ENCODE peak calls at places on chromosomes 3 and 15, in eight cellular contexts. One of them, this sample, is unnamed.

GRCh38 chr3:125129512-125129962 is 73.7 kb upstream of the HEG1 start:
- DNase-seq in NCI-H1694: peak; percentile 98
- DNase-seq in GM13976: no peak
- DNase-seq in Karpas-422: peak; percentile 73
- DNase-seq in H4: peak; percentile 96
- DNase-seq in BJ: peak; percentile 90
- DNase-seq in activated CD4-positive, alpha-beta T cell treated with anti-CD3 and anti-CD28 coated beads, Interleukin-2, amount 50 U/mL, for 1 hour: no peak
- DNase-seq in SK-MEL-5: no peak
- DNase-seq in this sample: peak; percentile 99

GRCh38 chr15:69018951-69019350 is 4.5 kb downstream of the NOX5 start:
- DNase-seq in NCI-H1694: no peak
- DNase-seq in H4: no peak
- DNase-seq in SK-MEL-5: no peak
- DNase-seq in BJ: no peak
- DNase-seq in GM13976: no peak
- DNase-seq in activated CD4-positive, alpha-beta T cell treated with anti-CD3 and anti-CD28 coated beads, Interleukin-2, amount 50 U/mL, for 1 hour: no peak
- DNase-seq in Karpas-422: no peak
- DNase-seq in this sample: no peak

GRCh38 chr15:93026359-93026758 is 62.7 kb downstream of the RGMA start:
- DNase-seq in NCI-H1694: no peak
- DNase-seq in GM13976: no peak
- DNase-seq in Karpas-422: no peak
- DNase-seq in activated CD4-positive, alpha-beta T cell treated with anti-CD3 and anti-CD28 coated beads, Interleukin-2, amount 50 U/mL, for 1 hour: no peak
- DNase-seq in BJ: no peak
- DNase-seq in SK-MEL-5: no peak
- DNase-seq in H4: no peak
- DNase-seq in this sample: no peak

GRCh38 chr15:92077353-92078080 is 224.0 kb downstream of the SLCO3A1 start:
- DNase-seq in activated CD4-positive, alpha-beta T cell treated with anti-CD3 and anti-CD28 coated beads, Interleukin-2, amount 50 U/mL, for 1 hour: peak; percentile 57
- DNase-seq in NCI-H1694: peak; percentile 70
- DNase-seq in BJ: no peak
- DNase-seq in GM13976: peak; percentile 72
- DNase-seq in SK-MEL-5: peak; percentile 81
- DNase-seq in Karpas-422: peak; percentile 91
- DNase-seq in H4: peak; percentile 76
- DNase-seq in this sample: peak; percentile 41

GRCh38 chr3:73558399-73559075 is 66.2 kb downstream of the PDZRN3 start:
- DNase-seq in NCI-H1694: no peak
- DNase-seq in GM13976: no peak
- DNase-seq in BJ: no peak
- DNase-seq in Karpas-422: no peak
- DNase-seq in H4: no peak
- DNase-seq in SK-MEL-5: no peak
- DNase-seq in activated CD4-positive, alpha-beta T cell treated with anti-CD3 and anti-CD28 coated beads, Interleukin-2, amount 50 U/mL, for 1 hour: no peak
- DNase-seq in this sample: peak; percentile 76

GRCh38 chr15:47507221-47507985 is 209.9 kb upstream of the SEMA6D start:
- DNase-seq in GM13976: no peak
- DNase-seq in SK-MEL-5: no peak
- DNase-seq in activated CD4-positive, alpha-beta T cell treated with anti-CD3 and anti-CD28 coated beads, Interleukin-2, amount 50 U/mL, for 1 hour: no peak
- DNase-seq in BJ: no peak
- DNase-seq in NCI-H1694: peak; percentile 75
- DNase-seq in Karpas-422: no peak
- DNase-seq in H4: no peak
- DNase-seq in this sample: no peak

GRCh38 chr3:10265833-10266232 is 17.6 kb downstream of the TATDN2 start:
- DNase-seq in activated CD4-positive, alpha-beta T cell treated with anti-CD3 and anti-CD28 coated beads, Interleukin-2, amount 50 U/mL, for 1 hour: no peak
- DNase-seq in GM13976: no peak
- DNase-seq in BJ: no peak
- DNase-seq in H4: no peak
- DNase-seq in NCI-H1694: no peak
- DNase-seq in Karpas-422: no peak
- DNase-seq in SK-MEL-5: no peak
- DNase-seq in this sample: no peak

GRCh38 chr3:173826901-173827609 is 429.5 kb downstream of the NLGN1 start:
- DNase-seq in GM13976: no peak
- DNase-seq in SK-MEL-5: no peak
- DNase-seq in NCI-H1694: no peak
- DNase-seq in Karpas-422: no peak
- DNase-seq in activated CD4-positive, alpha-beta T cell treated with anti-CD3 and anti-CD28 coated beads, Interleukin-2, amount 50 U/mL, for 1 hour: no peak
- DNase-seq in BJ: no peak
- DNase-seq in H4: no peak
- DNase-seq in this sample: no peak

GRCh38 chr3:172678068-172678467 is 32.8 kb downstream of the NCEH1 start:
- DNase-seq in NCI-H1694: no peak
- DNase-seq in activated CD4-positive, alpha-beta T cell treated with anti-CD3 and anti-CD28 coated beads, Interleukin-2, amount 50 U/mL, for 1 hour: no peak
- DNase-seq in H4: no peak
- DNase-seq in SK-MEL-5: peak; percentile 17
- DNase-seq in BJ: no peak
- DNase-seq in GM13976: no peak
- DNase-seq in Karpas-422: no peak
- DNase-seq in this sample: no peak

GRCh38 chr15:69790632-69791031 is 307.1 kb downstream of the TLE3 start:
- DNase-seq in H4: no peak
- DNase-seq in GM13976: no peak
- DNase-seq in BJ: no peak
- DNase-seq in activated CD4-positive, alpha-beta T cell treated with anti-CD3 and anti-CD28 coated beads, Interleukin-2, amount 50 U/mL, for 1 hour: no peak
- DNase-seq in SK-MEL-5: no peak
- DNase-seq in NCI-H1694: no peak
- DNase-seq in Karpas-422: no peak
- DNase-seq in this sample: no peak

GRCh38 chr3:14879161-14879888 is 60.6 kb downstream of the FGD5 start:
- DNase-seq in BJ: no peak
- DNase-seq in H4: peak; percentile 26
- DNase-seq in GM13976: no peak
- DNase-seq in Karpas-422: no peak
- DNase-seq in activated CD4-positive, alpha-beta T cell treated with anti-CD3 and anti-CD28 coated beads, Interleukin-2, amount 50 U/mL, for 1 hour: peak; percentile 35
- DNase-seq in SK-MEL-5: no peak
- DNase-seq in NCI-H1694: peak; percentile 29
- DNase-seq in this sample: no peak

GRCh38 chr3:117734431-117734830 is 1024.9 kb downstream of the TUSC7 start:
- DNase-seq in activated CD4-positive, alpha-beta T cell treated with anti-CD3 and anti-CD28 coated beads, Interleukin-2, amount 50 U/mL, for 1 hour: no peak
- DNase-seq in Karpas-422: no peak
- DNase-seq in H4: no peak
- DNase-seq in GM13976: no peak
- DNase-seq in SK-MEL-5: no peak
- DNase-seq in BJ: no peak
- DNase-seq in NCI-H1694: no peak
- DNase-seq in this sample: no peak